ENCODE peak calls at places on chromosomes 3 and 15, in six cellular contexts. R is transverse colon, Z is body of pancreas, M is endothelial cell of umbilical vein, I is heart right ventricle, F is heart left ventricle. E is an unnamed sample. For H3K4me1, the result is how much of the 10 kb centered on the place peaks cover.

GRCh38 chr15:96494530-96494929 is 164.0 kb downstream of the NR2F2 start:
- DNase-seq in R (no peak), Z (no peak), M (no peak), I (no peak), F (no peak), E (no peak)

GRCh38 chr3:2525968-2526367 is 427.3 kb downstream of the CNTN4 start:
- DNase-seq in R (no peak), Z (no peak), M (no peak), I (no peak), F (no peak), E (no peak)

GRCh38 chr3:117059054-117059989 is 349.7 kb downstream of the TUSC7 start:
- DNase-seq in R (no peak), Z (no peak), M (peak), I (no peak), F (no peak), E (peak)

GRCh38 chr15:40493089-40493840 is 22.5 kb downstream of the CHST14 start:
- DNase-seq in R (no peak), Z (no peak), M (no peak), I (no peak), F (no peak), E (no peak)

GRCh38 chr3:100105536-100105935 is 8.8 kb downstream of the FILIP1L start:
- DNase-seq in R (no peak), Z (no peak), M (no peak), I (no peak), F (no peak), E (no peak)

GRCh38 chr3:148710665-148711064 is 13.0 kb downstream of the AGTR1 start:
- DNase-seq in R (no peak), Z (no peak), M (no peak), I (no peak), F (no peak), E (no peak)

GRCh38 chr3:113105980-113106379 is 105.4 kb upstream of the BOC start:
- DNase-seq in R (no peak), Z (no peak), M (no peak), I (no peak), F (no peak), E (no peak)

GRCh38 chr3:28207000-28207733 is 34.3 kb upstream of the CMC1 start:
- DNase-seq in R (no peak), Z (no peak), M (no peak), I (no peak), F (no peak), E (no peak)

GRCh38 chr3:13648060-13648743 is 99.3 kb downstream of the FBLN2 start:
- DNase-seq in R (peak), Z (peak), M (peak), I (peak), F (peak), E (peak)

GRCh38 chr3:50405249-50405648 is 45.9 kb upstream of the TMEM115 start:
- DNase-seq in R (no peak), Z (no peak), M (no peak), I (no peak), F (no peak), E (no peak)

GRCh38 chr3:30245805-30246622 is 360.4 kb upstream of the TGFBR2 start:
- DNase-seq in R (no peak), Z (no peak), M (peak), I (no peak), F (no peak), E (peak)

GRCh38 chr15:38620108-38620507 is 55.5 kb upstream of the RASGRP1 start:
- DNase-seq in R (no peak), Z (no peak), M (no peak), I (no peak), F (no peak), E (no peak)

GRCh38 chr3:52134761-52135160 is 19.5 kb downstream of the POC1A start:
- DNase-seq in R (no peak), Z (no peak), M (no peak), I (no peak), F (no peak), E (no peak)

GRCh38 chr3:100140976-100141375 is 26.7 kb upstream of the FILIP1L start:
- DNase-seq in R (no peak), Z (no peak), M (no peak), I (no peak), F (no peak), E (no peak)

GRCh38 chr3:12249519-12249918 is 39.4 kb upstream of the PPARG start:
- DNase-seq in R (no peak), Z (no peak), M (no peak), I (no peak), F (no peak), E (no peak)

GRCh38 chr3:4245671-4246070 is 57.5 kb upstream of the SETMAR start:
- DNase-seq in R (no peak), Z (no peak), M (no peak), I (no peak), F (no peak), E (no peak)

GRCh38 chr3:104908761-104909160 is 457.9 kb upstream of the ALCAM start:
- DNase-seq in R (no peak), Z (no peak), M (no peak), I (no peak), F (no peak), E (no peak)

GRCh38 chr15:80456517-80457497 is 52.6 kb downstream of the ARNT2 start:
- DNase-seq in R (no peak), Z (no peak), M (no peak), I (no peak), F (no peak), E (no peak)

GRCh38 chr3:170012683-170013400 is 25.0 kb upstream of the GPR160 start:
- DNase-seq in R (no peak), Z (no peak), M (no peak), I (no peak), F (no peak), E (no peak)

GRCh38 chr3:157098823-157099185 is 61.1 kb downstream of the CCNL1 start:
- DNase-seq in R (no peak), Z (no peak), M (no peak), I (no peak), F (no peak), E (no peak)

GRCh38 chr3:168545591-168545990 is 449.9 kb upstream of the GOLIM4 start:
- DNase-seq in R (no peak), Z (peak), M (no peak), I (peak), F (peak), E (no peak)

GRCh38 chr15:95911570-95912279 is 418.8 kb upstream of the NR2F2 start:
- DNase-seq in R (no peak), Z (no peak), M (no peak), I (no peak), F (no peak), E (no peak)

GRCh38 chr3:140541975-140542653 is 135.8 kb upstream of the TRIM42 start:
- DNase-seq in R (no peak), Z (no peak), M (no peak), I (no peak), F (no peak), E (no peak)

GRCh38 chr15:57665187-57665586 is 41.3 kb upstream of the POLR2M start:
- DNase-seq in R (no peak), Z (no peak), M (no peak), I (no peak), F (no peak), E (no peak)

GRCh38 chr3:14261229-14261628 is 82.6 kb downstream of the LSM3 start:
- DNase-seq in R (peak), Z (peak), M (peak), I (peak), F (peak), E (peak)

GRCh38 chr15:71730277-71731144 is 79.8 kb upstream of the NR2E3 start:
- DNase-seq in R (peak), Z (peak), M (peak), I (no peak), F (peak), E (peak)

GRCh38 chr15:76994001-76994400 is 925 bp upstream of the PSTPIP1 start:
- DNase-seq in R (peak), Z (peak), M (no peak), I (no peak), F (peak), E (no peak)

GRCh38 chr3:185988080-185988815 is 50.4 kb upstream of the TRA2B start:
- DNase-seq in R (no peak), Z (no peak), M (no peak), I (no peak), F (no peak), E (peak)

GRCh38 chr3:179158336-179159039 is 10.3 kb downstream of the PIK3CA start:
- DNase-seq in R (no peak), Z (no peak), M (no peak), I (no peak), F (no peak), E (no peak)
- H3K4me1 ChIP-seq in R (under half), Z (under half), M (under half), I (under half), F (under half), E (under half)

GRCh38 chr3:62667714-62668113 is 207.5 kb downstream of the CADPS start:
- DNase-seq in R (no peak), Z (no peak), M (no peak), I (no peak), F (no peak), E (no peak)
- TF ChIP-seq CTCF in R (no peak), Z (no peak), M (no peak), I (no peak), F (no peak), E (peak)

GRCh38 chr3:128803307-128803706 is 76.1 kb upstream of the ACAD9 start:
- DNase-seq in R (no peak), Z (no peak), M (no peak), I (no peak), F (no peak), E (no peak)
- H3K4me1 ChIP-seq in R (under half), Z (under half), M (under half), I (half or more), F (under half), E (under half)

DNA sequence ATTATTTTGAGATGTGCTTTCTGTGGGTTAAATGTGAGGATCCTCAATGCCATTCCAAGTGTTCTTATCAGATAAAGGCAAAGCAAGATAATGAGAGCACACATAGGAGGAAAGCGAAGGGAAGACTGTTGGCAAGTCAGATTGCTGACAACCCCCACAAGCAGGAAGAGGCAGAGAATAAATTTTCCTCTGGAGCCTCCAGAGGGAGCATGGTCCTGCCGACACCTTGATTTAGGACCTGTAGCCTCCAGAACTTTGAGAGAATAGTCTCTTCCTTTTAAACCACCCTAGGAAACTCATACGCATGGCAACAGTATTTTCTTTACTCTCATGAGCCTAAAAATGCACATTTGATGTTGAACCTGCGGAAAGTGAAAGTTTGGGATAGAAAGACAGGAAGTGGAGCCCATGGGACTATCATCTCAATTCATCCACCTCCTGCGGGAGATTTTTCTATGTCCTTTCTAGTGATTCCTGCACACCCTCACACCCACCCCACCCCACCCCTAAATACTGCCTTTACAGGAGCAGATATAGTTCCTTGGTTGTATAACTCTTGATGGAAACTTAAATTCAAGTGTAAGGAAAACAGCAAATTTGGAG is 116.7 kb upstream of the LPP start:
- DNase-seq in R (peak), Z (peak), M (peak), I (no peak), F (no peak), E (no peak)
- TF ChIP-seq CTCF in R (peak), Z (peak), M (peak), I (peak), F (peak), E (peak)

GRCh38 chr3:126104028-126104635 is 20.2 kb upstream of the SLC41A3 start:
- DNase-seq in R (no peak), Z (no peak), M (no peak), I (no peak), F (no peak), E (no peak)

GRCh38 chr3:126102011-126102410 is 18.1 kb upstream of the SLC41A3 start:
- DNase-seq in R (no peak), Z (no peak), M (no peak), I (no peak), F (no peak), E (no peak)

GRCh38 chr3:126102530-126102951 is 18.6 kb upstream of the SLC41A3 start:
- DNase-seq in R (peak), Z (no peak), M (peak), I (peak), F (no peak), E (no peak)

GRCh38 chr3:126104742-126105605 is 21.1 kb upstream of the SLC41A3 start:
- DNase-seq in R (no peak), Z (no peak), M (no peak), I (no peak), F (no peak), E (no peak)

DNA sequence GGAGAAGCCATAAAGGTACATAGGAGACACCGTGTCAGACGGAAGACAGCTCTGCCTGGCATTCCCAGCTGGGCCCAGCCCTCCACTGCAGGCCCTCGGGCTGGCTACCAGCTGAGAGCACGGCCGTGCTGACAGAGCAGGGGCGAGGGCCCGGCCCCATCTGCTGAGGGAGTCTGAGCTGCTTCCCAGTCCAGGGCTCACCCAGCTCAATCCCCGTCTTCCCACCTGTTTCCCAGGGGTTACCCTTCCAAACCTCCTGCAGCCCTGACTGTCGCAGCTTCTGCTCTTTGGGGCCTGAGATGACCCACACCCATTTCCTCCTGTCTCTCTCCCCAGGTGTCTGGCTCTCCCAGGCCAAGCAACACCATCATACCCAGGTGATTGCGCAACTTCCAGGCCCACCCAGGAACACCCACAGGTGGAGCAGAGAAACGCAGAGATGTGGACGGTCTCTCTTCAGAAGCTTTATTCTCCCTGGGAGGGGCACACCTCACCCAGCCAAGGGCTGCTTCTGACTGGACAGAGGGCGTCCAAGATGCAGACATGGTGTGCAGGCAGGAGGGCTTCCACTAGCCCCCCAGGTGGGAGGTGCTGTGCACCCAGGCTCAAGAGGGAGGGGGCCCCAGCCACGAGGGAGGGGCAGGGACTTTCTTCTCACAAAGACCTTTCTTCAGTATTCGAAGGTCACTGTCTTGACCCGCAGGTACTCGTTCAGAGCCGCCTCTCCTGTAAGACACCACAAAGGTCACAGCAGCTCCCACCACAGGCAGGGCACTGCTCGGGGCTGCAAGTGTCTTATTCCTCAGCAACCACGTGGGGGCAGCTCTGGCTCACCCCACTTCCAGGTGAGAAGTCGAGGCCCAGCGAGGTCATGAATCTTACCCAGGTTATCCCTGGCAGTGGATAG is 19.4 kb upstream of the SLC41A3 start:
- DNase-seq in R (no peak), Z (no peak), M (no peak), I (no peak), F (no peak), E (peak)
- H3K4me1 ChIP-seq in R (under half), Z (under half), M (under half), I (under half), F (under half), E (under half)

DNA sequence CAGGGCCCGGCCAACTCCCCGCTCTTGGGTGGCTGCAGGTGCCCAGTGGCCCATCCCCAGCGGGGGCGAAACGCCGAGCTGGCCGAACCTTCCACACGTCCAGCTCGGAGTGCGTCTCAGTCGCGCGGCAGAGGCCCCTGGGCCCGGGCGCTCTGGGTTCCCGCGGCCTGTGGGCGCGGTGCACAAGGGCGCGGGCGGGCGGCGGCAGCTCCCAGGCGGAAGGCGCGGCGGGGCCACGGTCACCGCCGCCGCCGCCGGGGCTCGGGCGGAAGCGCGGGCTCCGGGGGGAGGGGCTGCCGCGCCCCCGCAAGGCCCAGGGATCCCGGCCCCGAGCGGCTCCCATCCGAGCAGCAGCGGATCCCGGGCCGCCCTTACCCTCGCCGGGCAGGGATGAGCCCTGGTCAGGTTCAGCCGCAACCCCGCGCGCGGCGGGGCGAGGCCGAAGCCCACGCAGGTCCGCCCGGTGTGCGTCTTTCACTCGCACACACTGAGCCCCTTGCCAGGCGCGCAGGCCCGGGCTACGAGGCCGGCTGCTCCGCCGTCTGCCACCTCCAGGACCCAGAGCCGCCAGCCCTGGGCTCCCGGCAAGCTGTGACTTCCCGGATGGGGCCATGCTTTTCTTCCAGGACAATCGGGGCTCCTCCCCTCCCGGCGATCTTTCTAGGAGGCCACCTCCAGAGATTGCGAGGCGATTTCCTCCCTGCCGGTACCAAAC is 54.2 kb downstream of the CCDC54 start:
- DNase-seq in R (peak), Z (peak), M (peak), I (peak), F (peak), E (peak)
- TF ChIP-seq CTCF in R (no peak), Z (peak), M (no peak), I (no peak), F (peak), E (peak)

GRCh38 chr3:58333206-58334012 is 717 bp downstream of the PXK start:
- DNase-seq in R (peak), Z (no peak), M (peak), I (peak), F (peak), E (peak)

GRCh38 chr3:58335432-58335947 is 2.8 kb downstream of the PXK start:
- DNase-seq in R (no peak), Z (no peak), M (no peak), I (no peak), F (no peak), E (no peak)

GRCh38 chr3:58337190-58337589 is 4.5 kb downstream of the PXK start:
- DNase-seq in R (no peak), Z (no peak), M (no peak), I (no peak), F (no peak), E (no peak)

GRCh38 chr3:58334013-58334321 is 1.3 kb downstream of the PXK start:
- DNase-seq in R (no peak), Z (no peak), M (no peak), I (no peak), F (no peak), E (no peak)

DNA sequence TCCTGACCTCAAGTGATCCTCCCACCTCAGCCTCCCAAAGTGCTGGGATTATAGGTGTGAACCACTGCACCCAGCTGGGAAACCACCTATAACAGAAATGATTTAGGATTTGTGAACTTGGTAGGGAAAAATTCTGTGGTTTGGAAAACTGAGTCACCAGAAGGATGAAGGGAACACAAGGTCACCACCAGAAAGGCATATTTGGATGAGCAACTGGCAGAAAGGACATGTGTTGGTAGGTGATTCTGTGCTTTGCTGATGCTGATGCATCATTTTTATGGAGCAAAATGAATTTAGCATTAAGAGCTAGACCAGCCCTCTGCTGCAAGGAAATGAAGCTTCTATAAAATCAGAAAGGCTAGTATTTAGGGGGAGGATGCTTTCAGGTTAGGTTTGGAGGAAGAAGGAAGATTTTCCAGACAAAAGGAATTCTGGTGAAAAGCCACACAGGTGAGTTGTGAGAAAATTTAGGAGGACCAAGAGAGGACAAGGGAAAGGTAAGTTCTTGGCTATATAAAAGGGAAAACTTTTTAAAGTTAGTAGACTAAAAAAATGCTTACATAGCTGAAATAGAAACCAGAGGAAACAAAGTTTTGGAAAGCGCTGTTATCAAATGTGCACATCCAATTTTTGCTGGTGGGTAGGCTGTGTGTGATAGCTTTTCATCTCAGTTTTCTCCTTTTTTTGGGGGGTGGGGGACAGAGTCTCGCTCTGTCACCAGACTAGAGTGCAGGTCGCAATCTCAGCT is 3.6 kb downstream of the PXK start:
- DNase-seq in R (no peak), Z (no peak), M (no peak), I (no peak), F (no peak), E (no peak)
- H3K4me1 ChIP-seq in R (under half), Z (under half), M (under half), I (under half), F (under half), E (under half)

DNA sequence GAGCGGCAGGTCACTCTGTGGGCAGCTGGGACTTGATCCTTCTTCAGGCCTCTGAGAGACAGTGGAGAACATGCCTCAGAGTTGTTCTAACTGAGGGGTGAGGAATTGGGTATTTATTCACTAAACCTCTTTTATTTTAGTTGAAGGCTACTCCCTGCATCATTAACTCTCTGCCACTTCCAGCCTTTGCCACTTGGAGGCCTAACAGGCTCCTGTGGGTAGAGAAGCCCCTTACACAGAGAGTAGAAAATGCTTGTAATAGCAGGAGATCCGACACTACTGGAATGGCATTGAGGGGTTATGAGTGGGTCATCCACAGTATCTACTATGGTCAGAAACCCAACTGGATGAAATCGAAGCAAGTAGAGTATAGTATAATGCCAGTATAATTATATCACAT is 81.7 kb downstream of the RYR3 start:
- DNase-seq in R (no peak), Z (no peak), M (no peak), I (no peak), F (no peak), E (no peak)
- TF ChIP-seq CTCF in R (no peak), Z (no peak), M (no peak), I (no peak), F (no peak), E (peak)

GRCh38 chr3:40524571-40525285 is at the start of gene ZNF621:
- DNase-seq in R (peak), Z (peak), M (peak), I (peak), F (peak), E (peak)
- H3K4me1 ChIP-seq in R (under half), Z (under half), M (under half), I (under half), F (under half), E (under half)